ENCODE peak calls at places on chromosomes 11 and 22, in four cellular contexts. K, Y, U and Z are unnamed samples.

GRCh38 chr11:5547982-5548381 is 358 bp downstream of the OR52H1 start:
- DNase-seq in U (no peak), Y (no peak), K (no peak), Z (no peak)

GRCh38 chr11:102780491-102780918 is at the start of gene MMP10:
- DNase-seq in Y (peak; percentile 63), U (peak; percentile 89), K (no peak), Z (peak; percentile 11)

GRCh38 chr11:58631378-58631777 is 8.9 kb downstream of the CNTF start:
- DNase-seq in K (no peak), Y (no peak), U (no peak), Z (no peak)

GRCh38 chr11:112082729-112083128 is 3.8 kb downstream of the TIMM8B start:
- DNase-seq in K (no peak), U (no peak), Y (no peak), Z (peak; percentile 24)

GRCh38 chr11:106875013-106875412 is 143.3 kb downstream of the GUCY1A2 start:
- DNase-seq in U (no peak), K (no peak), Y (no peak), Z (no peak)

GRCh38 chr11:2582958-2583604 is 116.7 kb downstream of the KCNQ1OT1 start:
- DNase-seq in U (no peak), K (no peak), Y (no peak), Z (no peak)

GRCh38 chr22:48739348-48740085 is 1088.2 kb downstream of the BRD1 start:
- DNase-seq in U (no peak), K (no peak), Y (no peak), Z (no peak)

GRCh38 chr11:72119188-72119587 is 6.7 kb upstream of the ANAPC15 start:
- DNase-seq in U (no peak), K (no peak), Y (no peak), Z (peak; percentile 66)

GRCh38 chr11:132050081-132050480 is 679.7 kb downstream of the NTM start:
- DNase-seq in Y (no peak), U (no peak), K (no peak), Z (no peak)

GRCh38 chr11:34631737-34632104 is 10.8 kb downstream of the EHF start:
- DNase-seq in K (no peak), Y (no peak), U (no peak), Z (no peak)

GRCh38 chr11:104134760-104135159 is 29.2 kb downstream of the PDGFD start:
- DNase-seq in U (peak; percentile 50), K (no peak), Y (peak; percentile 3), Z (no peak)

GRCh38 chr22:30362632-30363281 is 6.0 kb downstream of the CCDC157 start:
- DNase-seq in U (no peak), Y (no peak), K (peak; percentile 47), Z (no peak)

GRCh38 chr11:770642-771616 is 6.4 kb downstream of the GATD1 start:
- DNase-seq in U (no peak), K (no peak), Y (no peak), Z (no peak)

GRCh38 chr11:60078742-60079141 is 9.7 kb upstream of the MS4A2 start:
- DNase-seq in Y (no peak), K (peak; percentile 23), U (no peak), Z (peak; percentile 21)

GRCh38 chr11:7672276-7672959 is 882 bp downstream of the CYB5R2 start:
- DNase-seq in Y (no peak), U (no peak), K (no peak), Z (no peak)

GRCh38 chr11:30984442-30984816 is 385.1 kb downstream of the DCDC1 start:
- DNase-seq in U (no peak), K (no peak), Y (peak; percentile 25), Z (no peak)

GRCh38 chr11:61776561-61777075 is 15.8 kb downstream of the TMEM258 start:
- DNase-seq in K (peak; percentile 90), U (peak; percentile 50), Y (peak; percentile 94), Z (peak; percentile 89)

GRCh38 chr11:124920870-124921609 is 2.0 kb downstream of the HEPN1 start:
- DNase-seq in K (no peak), U (peak; percentile 82), Y (peak; percentile 22), Z (no peak)

GRCh38 chr11:32838505-32839274 is 9.0 kb downstream of the PRRG4 start:
- DNase-seq in Y (no peak), K (no peak), U (no peak), Z (peak; percentile 22)

GRCh38 chr22:42918500-42918899 is 61.4 kb upstream of the ARFGAP3 start:
- DNase-seq in Y (no peak), K (no peak), U (no peak), Z (no peak)

GRCh38 chr11:88384004-88384677 is 46.6 kb upstream of the CTSC start:
- DNase-seq in Y (peak; percentile 46), K (no peak), U (peak; percentile 64), Z (no peak)

GRCh38 chr22:41831383-41831782 is 1.5 kb upstream of the SREBF2 start:
- DNase-seq in U (peak; percentile 18), K (no peak), Y (no peak), Z (peak; percentile 59)

GRCh38 chr11:16969010-16970004 is 44.9 kb downstream of the PLEKHA7 start:
- DNase-seq in K (no peak), U (no peak), Y (no peak), Z (no peak)

GRCh38 chr11:132126973-132127900 is 756.8 kb downstream of the NTM start:
- DNase-seq in K (no peak), U (peak; percentile 71), Y (no peak), Z (no peak)

GRCh38 chr11:120023551-120023950 is 114.4 kb downstream of the TRIM29 start:
- DNase-seq in Y (no peak), U (no peak), K (no peak), Z (no peak)

GRCh38 chr11:68961245-68961644 is 19.5 kb downstream of the MRGPRD start:
- DNase-seq in K (no peak), U (no peak), Y (no peak), Z (no peak)

GRCh38 chr11:64444838-64445441 is 86.0 kb downstream of the RPS6KA4 start:
- DNase-seq in U (no peak), K (peak; percentile 70), Y (peak; percentile 45), Z (peak; percentile 29)

GRCh38 chr11:2807801-2808241 is 77.8 kb downstream of the CDKN1C start:
- DNase-seq in K (no peak), Y (no peak), U (no peak), Z (no peak)

GRCh38 chr22:47794851-47795250 is 1032.4 kb downstream of the TBC1D22A start:
- DNase-seq in Y (no peak), U (no peak), K (no peak), Z (no peak)

GRCh38 chr22:43210631-43211515 is 23.9 kb upstream of the TTLL12 start:
- DNase-seq in Y (no peak), U (no peak), K (no peak), Z (no peak)

GRCh38 chr22:22164541-22165272 is 79.9 kb upstream of the VPREB1 start:
- DNase-seq in U (no peak), K (no peak), Y (no peak), Z (peak; percentile 37)

GRCh38 chr22:22093743-22094142 is 111.2 kb upstream of the TOP3B start:
- DNase-seq in Y (no peak), U (no peak), K (no peak), Z (no peak)

DNA sequence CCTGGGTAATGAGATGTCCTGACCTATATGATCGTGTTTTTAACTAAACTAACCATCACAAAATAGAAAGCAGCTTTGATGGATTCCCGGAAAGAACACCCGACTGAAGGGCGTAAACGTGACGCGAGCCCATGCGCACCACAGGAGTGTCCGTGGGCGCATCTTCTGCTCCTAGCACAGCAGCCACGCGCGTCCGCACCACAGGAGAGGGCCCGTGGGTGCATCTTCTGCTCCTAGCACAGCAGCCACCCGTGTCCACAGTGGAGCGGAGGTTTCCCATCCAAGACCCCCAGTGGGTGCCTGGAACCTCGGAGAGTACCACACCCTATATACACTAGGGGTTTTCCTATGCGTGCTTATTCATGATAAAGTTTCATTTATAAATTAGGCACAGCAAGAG is 36.1 kb upstream of the NRIP3 start:
- DNase-seq in Y (no peak), U (no peak), K (no peak), Z (no peak)
- TF ChIP-seq MYC in Y (no peak), U (no peak), K (no peak), Z (no peak)

GRCh38 chr11:95140397-95141030 is 50.9 kb downstream of the ENDOD1 start:
- DNase-seq in U (no peak), K (no peak), Y (no peak), Z (no peak)

GRCh38 chr11:95137299-95137698 is 47.7 kb downstream of the ENDOD1 start:
- DNase-seq in U (no peak), K (no peak), Y (no peak), Z (no peak)

GRCh38 chr11:95135155-95135554 is 45.5 kb downstream of the ENDOD1 start:
- DNase-seq in Y (no peak), K (no peak), U (no peak), Z (no peak)

GRCh38 chr11:95135880-95136279 is 46.2 kb downstream of the ENDOD1 start:
- DNase-seq in U (no peak), K (no peak), Y (no peak), Z (no peak)

GRCh38 chr11:95138448-95138847 is 48.8 kb downstream of the ENDOD1 start:
- DNase-seq in Y (no peak), U (peak; percentile 42), K (peak; percentile 46), Z (no peak)
- TF ChIP-seq MYC in Y (no peak), U (no peak), K (no peak), Z (no peak)

DNA sequence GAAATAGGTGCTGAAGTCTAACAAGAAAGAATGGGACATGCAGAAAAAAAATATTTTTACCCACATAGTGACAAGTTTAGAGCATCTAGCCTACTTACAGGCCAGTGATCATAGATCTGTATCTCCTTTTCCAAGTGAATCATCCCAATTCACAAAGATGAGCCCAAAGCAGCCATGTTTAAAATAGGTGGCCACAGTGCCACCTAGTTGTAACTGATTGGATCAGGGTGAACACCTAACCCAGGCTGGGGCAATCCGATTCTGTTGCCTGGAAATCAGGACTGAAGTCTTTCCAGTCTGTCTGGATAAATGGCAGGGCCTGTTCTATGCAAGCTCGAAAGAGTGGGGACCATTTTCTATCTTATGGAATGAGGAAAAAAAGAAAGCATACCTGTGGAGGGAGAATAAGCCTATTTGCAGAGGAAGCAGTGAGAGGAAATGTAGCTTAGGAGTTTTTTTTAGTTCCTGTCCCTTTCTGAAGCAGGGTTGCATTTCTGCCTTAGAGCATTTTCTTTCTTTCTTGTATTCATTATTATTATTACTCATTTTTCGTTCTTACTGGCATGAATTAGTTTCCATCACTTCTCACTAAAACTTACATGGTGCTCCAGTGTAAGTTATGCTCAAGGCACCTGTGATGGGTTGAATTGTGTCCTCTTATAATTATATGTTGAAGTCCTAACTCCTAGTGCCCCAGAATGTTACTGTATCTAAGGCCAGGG is 113.2 kb upstream of the RAG2 start:
- DNase-seq in U (no peak), Y (peak; percentile 6), K (peak; percentile 8), Z (no peak)
- TF ChIP-seq MYC in U (no peak), Y (no peak), K (no peak), Z (no peak)

GRCh38 chr11:91158901-91159537 is 936.2 kb upstream of the CHORDC1 start:
- DNase-seq in Y (no peak), K (no peak), U (peak; percentile 34), Z (no peak)
- TF ChIP-seq MYC in Y (no peak), K (no peak), U (no peak), Z (no peak)

GRCh38 chr11:99446400-99446799 is 425.7 kb downstream of the CNTN5 start:
- DNase-seq in K (no peak), U (no peak), Y (no peak), Z (no peak)

GRCh38 chr11:99449345-99449744 is 428.6 kb downstream of the CNTN5 start:
- DNase-seq in Y (no peak), K (no peak), U (no peak), Z (no peak)

GRCh38 chr11:99452076-99452475 is 431.3 kb downstream of the CNTN5 start:
- DNase-seq in U (no peak), K (no peak), Y (no peak), Z (no peak)
- TF ChIP-seq MYC in U (no peak), K (no peak), Y (no peak), Z (no peak)

GRCh38 chr22:49763696-49764095 is 64.0 kb downstream of the BRD1 start:
- DNase-seq in U (no peak), Y (no peak), K (no peak), Z (no peak)
- TF ChIP-seq MYC in U (no peak), Y (no peak), K (no peak), Z (no peak)